ENCODE peak calls at places on chromosomes 3 and 15, in six cellular contexts. T is CD4-positive, alpha-beta T cell; R is GM12878; W is HCT116; Q is T-cell; C is memory B cell. K is an unnamed sample.

GRCh38 chr3:122916580-122916979 is 111.0 kb downstream of the SEMA5B start:
- ATAC-seq in T (no peak), R (peak), W (no peak), Q (no peak), C (peak), K (no peak)

GRCh38 chr3:69370156-69370944 is 15.5 kb downstream of the FRMD4B start:
- ATAC-seq in T (peak), R (no peak), W (no peak), Q (no peak), C (peak), K (peak)

GRCh38 chr15:63381301-63382192 is at the start of gene CA12:
- ATAC-seq in T (peak), R (peak), W (peak), Q (peak), C (peak), K (peak)

GRCh38 chr3:71432044-71432970 is 151.2 kb downstream of the FOXP1 start:
- ATAC-seq in T (peak), R (no peak), W (no peak), Q (peak), C (no peak), K (peak)

GRCh38 chr15:27339138-27339537 is 368.2 kb downstream of the GABRG3 start:
- ATAC-seq in T (no peak), R (no peak), W (no peak), Q (no peak), C (no peak), K (no peak)

GRCh38 chr3:123586131-123586530 is 1.3 kb upstream of the HACD2 start:
- ATAC-seq in T (no peak), R (peak), W (peak), Q (no peak), C (no peak), K (peak)

GRCh38 chr15:67618312-67618711 is 75.8 kb downstream of the MAP2K5 start:
- ATAC-seq in T (no peak), R (no peak), W (no peak), Q (no peak), C (no peak), K (no peak)

GRCh38 chr15:75450307-75451201 is 936 bp downstream of the SIN3A start:
- ATAC-seq in T (peak), R (peak), W (peak), Q (peak), C (peak), K (peak)

GRCh38 chr3:171827836-171828458 is 15.2 kb upstream of the TMEM212 start:
- ATAC-seq in T (no peak), R (peak), W (no peak), Q (no peak), C (no peak), K (no peak)

GRCh38 chr3:148955544-148956346 is 35.6 kb upstream of the GYG1 start:
- ATAC-seq in T (no peak), R (peak), W (peak), Q (no peak), C (peak), K (peak)

GRCh38 chr15:99613887-99614642 is 48.3 kb downstream of the MEF2A start:
- ATAC-seq in T (no peak), R (peak), W (no peak), Q (no peak), C (peak), K (peak)

GRCh38 chr3:186896875-186897274 is 33.5 kb upstream of the ST6GAL1 start:
- ATAC-seq in T (no peak), R (no peak), W (no peak), Q (no peak), C (no peak), K (no peak)

GRCh38 chr3:150543531-150543930 is 2.8 kb downstream of the SERP1 start:
- ATAC-seq in T (no peak), R (no peak), W (no peak), Q (no peak), C (no peak), K (no peak)

GRCh38 chr3:113873814-113874526 is 35.4 kb downstream of the GRAMD1C start:
- ATAC-seq in T (no peak), R (no peak), W (no peak), Q (no peak), C (no peak), K (no peak)

GRCh38 chr3:111572061-111572460 is 23.1 kb downstream of the ZBED2 start:
- ATAC-seq in T (peak), R (peak), W (no peak), Q (no peak), C (no peak), K (no peak)

GRCh38 chr3:42843730-42844713 is 31.7 kb downstream of the CYP8B1 start:
- ATAC-seq in T (no peak), R (no peak), W (no peak), Q (no peak), C (no peak), K (no peak)